ENCODE peak calls at places on chromosomes 3 and 15, in ten cellular contexts. A is progenitor cell of endocrine pancreas; S is sciatic nerve; E is kidney glomerular epithelial cell; J is stimulated activated CD8-positive, alpha-beta memory T cell treated with anti-CD3 and anti-CD28 coated beads, Interleukin-15, amount 100 ng/mL, for 1 hour; F is astrocyte of the spinal cord; N is ecto neural progenitor cell; M is ovary; B is H7; Q is cardiac muscle cell. V is an unnamed sample.

GRCh38 chr3:27659279-27660021 is 62.7 kb downstream of the EOMES start:
- DNase-seq in B (peak), M (no peak), F (peak), N (peak), S (no peak), E (peak), J (peak), A (peak), Q (peak), V (peak)

GRCh38 chr3:68116580-68116979 is 462.2 kb upstream of the SUCLG2 start:
- DNase-seq in N (no peak), Q (no peak), E (no peak), S (no peak), B (no peak), J (no peak), A (no peak), F (no peak), M (no peak), V (no peak)

GRCh38 chr3:119125742-119126507 is 20.0 kb upstream of the TEX55 start:
- DNase-seq in B (no peak), Q (no peak), F (no peak), J (no peak), E (no peak), M (no peak), S (no peak), N (peak), A (no peak), V (no peak)

GRCh38 chr3:141050913-141051632 is at the start of gene SPSB4:
- DNase-seq in J (no peak), N (peak), M (no peak), B (peak), Q (peak), E (no peak), S (no peak), F (peak), A (peak), V (peak)

GRCh38 chr15:80880086-80880485 is 100.9 kb downstream of the CEMIP start:
- DNase-seq in M (no peak), S (no peak), Q (no peak), F (no peak), B (no peak), N (no peak), J (no peak), E (no peak), A (no peak), V (peak)

GRCh38 chr3:23202921-23203650 is at the start of gene UBE2E2:
- DNase-seq in Q (peak), M (peak), J (no peak), N (peak), S (peak), F (peak), E (peak), B (peak), A (peak), V (peak)

GRCh38 chr15:70066422-70066821 is 31.3 kb downstream of the TLE3 start:
- DNase-seq in N (no peak), B (no peak), F (no peak), E (no peak), J (no peak), A (no peak), S (no peak), M (no peak), Q (no peak), V (no peak)

GRCh38 chr3:193978446-193978845 is 157.5 kb upstream of the HES1 start:
- DNase-seq in M (no peak), Q (no peak), E (no peak), J (no peak), S (no peak), N (no peak), F (no peak), A (no peak), B (no peak), V (no peak)

GRCh38 chr3:116896116-116896515 is 186.5 kb downstream of the TUSC7 start:
- DNase-seq in S (no peak), A (no peak), J (no peak), F (no peak), M (no peak), Q (no peak), B (no peak), N (no peak), E (no peak), V (no peak)

GRCh38 chr15:22258402-22259150 is 178.2 kb downstream of the OR4M2 start:
- DNase-seq in M (no peak), B (no peak), E (no peak), J (no peak), A (no peak), N (no peak), S (no peak), F (no peak), Q (no peak), V (no peak)

GRCh38 chr3:104763007-104763406 is 603.7 kb upstream of the ALCAM start:
- DNase-seq in B (no peak), Q (no peak), N (no peak), M (peak), A (no peak), J (no peak), E (no peak), F (peak), S (no peak), V (peak)

GRCh38 chr3:188469228-188469885 is 315.4 kb downstream of the LPP start:
- DNase-seq in N (no peak), Q (no peak), J (no peak), F (peak), M (no peak), E (peak), A (no peak), B (no peak), S (no peak), V (no peak)

GRCh38 chr3:194072097-194072428 is 63.9 kb upstream of the HES1 start:
- DNase-seq in E (no peak), M (no peak), J (no peak), F (peak), A (no peak), N (no peak), B (no peak), S (no peak), Q (no peak), V (no peak)

GRCh38 chr3:17632401-17633100 is 109.9 kb downstream of the TBC1D5 start:
- DNase-seq in J (no peak), B (no peak), A (no peak), E (no peak), F (peak), M (no peak), Q (no peak), S (no peak), N (no peak), V (no peak)

GRCh38 chr3:39344746-39345344 is 15.3 kb downstream of the CCR8 start:
- DNase-seq in B (no peak), Q (no peak), F (no peak), A (no peak), N (no peak), E (no peak), M (no peak), J (no peak), S (no peak), V (no peak)

GRCh38 chr15:80105193-80105984 is 45.9 kb downstream of the ZFAND6 start:
- DNase-seq in Q (no peak), M (no peak), S (no peak), J (no peak), N (no peak), E (peak), B (no peak), A (no peak), F (peak), V (no peak)